ENCODE peak calls at places on chromosome 20, in four cellular contexts. R, K, I and Y are unnamed samples.

GRCh38 chr20:57195023-57195758 is 71.2 kb downstream of the BMP7 start:
- DNase-seq in R (no peak), I (no peak), K (no peak), Y (no peak)

GRCh38 chr20:24779886-24780285 is 169.2 kb upstream of the CST7 start:
- DNase-seq in R (no peak), K (no peak), I (no peak), Y (peak)

GRCh38 chr20:62303327-62304226 is 780 bp downstream of the ADRM1 start:
- DNase-seq in I (peak), K (no peak), R (no peak), Y (peak)

GRCh38 chr20:53162251-53162835 is 190.2 kb downstream of the TSHZ2 start:
- DNase-seq in R (no peak), I (no peak), K (no peak), Y (no peak)

GRCh38 chr20:1474325-1474724 is 7.7 kb upstream of the NSFL1C start:
- DNase-seq in K (no peak), I (no peak), R (no peak), Y (no peak)

GRCh38 chr20:24746351-24746685 is 202.8 kb upstream of the CST7 start:
- DNase-seq in K (no peak), I (no peak), R (no peak), Y (no peak)

GRCh38 chr20:35838213-35838612 is 66.4 kb downstream of the PHF20 start:
- DNase-seq in R (no peak), I (no peak), K (no peak), Y (no peak)

GRCh38 chr20:44616604-44616964 is 34.2 kb downstream of the PKIG start:
- DNase-seq in I (no peak), K (no peak), R (no peak), Y (peak)

GRCh38 chr20:5531318-5532081 is 214.7 kb upstream of the PROKR2 start:
- DNase-seq in I (no peak), R (no peak), K (no peak), Y (peak)

GRCh38 chr20:61608275-61609085 is 356.4 kb downstream of the CDH4 start:
- DNase-seq in K (no peak), I (no peak), R (no peak), Y (no peak)

GRCh38 chr20:51092238-51092822 is 69.4 kb upstream of the KCNG1 start:
- DNase-seq in K (no peak), I (no peak), R (no peak), Y (no peak)